ENCODE peak calls at places on chromosome 2, in eight cellular contexts. G is suprapubic skin, N is AG09309, H is endothelial cell, P is HFF-Myc, T is psoas muscle, M is tibial artery, X is uterus. Y is an unnamed sample.

GRCh38 chr2:29462293-29462692 is 347.1 kb downstream of the CLIP4 start:
- DNase-seq in G (no peak), N (no peak), H (no peak), P (no peak), T (no peak), M (no peak), X (no peak), Y (no peak)

GRCh38 chr2:69099541-69099940 is 86.6 kb downstream of the ANTXR1 start:
- DNase-seq in G (no peak), N (no peak), H (no peak), P (no peak), T (no peak), M (no peak), X (no peak), Y (no peak)

GRCh38 chr2:153213022-153213421 is 265.5 kb downstream of the RPRM start:
- DNase-seq in G (no peak), N (no peak), H (no peak), P (no peak), T (no peak), M (no peak), X (no peak), Y (no peak)

GRCh38 chr2:240995041-240995960 is 3.1 kb upstream of the SNED1 start:
- DNase-seq in G (peak), N (no peak), H (no peak), P (no peak), T (peak), M (no peak), X (no peak), Y (no peak)

GRCh38 chr2:20538308-20539132 is 91.6 kb downstream of the RHOB start:
- DNase-seq in G (no peak), N (no peak), H (no peak), P (no peak), T (peak), M (no peak), X (no peak), Y (no peak)

GRCh38 chr2:201058914-201059313 is 12.6 kb downstream of the HYCC2 start:
- DNase-seq in G (no peak), N (no peak), H (no peak), P (no peak), T (no peak), M (no peak), X (no peak), Y (no peak)

GRCh38 chr2:203498161-203498560 is 36.9 kb downstream of the RAPH1 start:
- DNase-seq in G (no peak), N (peak), H (no peak), P (peak), T (no peak), M (no peak), X (no peak), Y (no peak)

GRCh38 chr2:29042581-29043075 is 31.7 kb downstream of the PCARE start:
- DNase-seq in G (no peak), N (no peak), H (no peak), P (no peak), T (no peak), M (no peak), X (peak), Y (no peak)

GRCh38 chr2:96113951-96114350 is 2.4 kb downstream of the ADRA2B start:
- DNase-seq in G (no peak), N (no peak), H (no peak), P (no peak), T (no peak), M (no peak), X (no peak), Y (no peak)

GRCh38 chr2:107290041-107290440 is 404.1 kb upstream of the ST6GAL2 start:
- DNase-seq in G (no peak), N (no peak), H (no peak), P (no peak), T (no peak), M (no peak), X (no peak), Y (no peak)

GRCh38 chr2:170812716-170813585 is 3.7 kb upstream of the GAD1 start:
- DNase-seq in G (no peak), N (peak), H (peak), P (peak), T (no peak), M (no peak), X (peak), Y (peak)
- TF ChIP-seq CTCF in G (peak), N (peak), H (peak), P (peak), T (peak), M (peak), X (peak), Y (peak)

GRCh38 chr2:150544731-150545130 is 57.3 kb upstream of the RND3 start:
- DNase-seq in G (no peak), N (no peak), H (no peak), P (no peak), T (no peak), M (no peak), X (no peak), Y (no peak)

GRCh38 chr2:150549381-150549780 is 61.9 kb upstream of the RND3 start:
- DNase-seq in G (no peak), N (no peak), H (no peak), P (no peak), T (no peak), M (no peak), X (no peak), Y (no peak)

GRCh38 chr2:150545931-150546330 is 58.5 kb upstream of the RND3 start:
- DNase-seq in G (no peak), N (no peak), H (no peak), P (no peak), T (no peak), M (no peak), X (no peak), Y (no peak)

GRCh38 chr2:150552421-150552820 is 65.0 kb upstream of the RND3 start:
- DNase-seq in G (no peak), N (no peak), H (no peak), P (no peak), T (no peak), M (no peak), X (no peak), Y (no peak)

GRCh38 chr2:150548527-150548926 is 61.1 kb upstream of the RND3 start:
- DNase-seq in G (no peak), N (no peak), H (no peak), P (no peak), T (no peak), M (no peak), X (no peak), Y (no peak)
- TF ChIP-seq CTCF in G (no peak), N (peak), H (no peak), P (peak), T (no peak), M (no peak), X (no peak), Y (peak)

DNA sequence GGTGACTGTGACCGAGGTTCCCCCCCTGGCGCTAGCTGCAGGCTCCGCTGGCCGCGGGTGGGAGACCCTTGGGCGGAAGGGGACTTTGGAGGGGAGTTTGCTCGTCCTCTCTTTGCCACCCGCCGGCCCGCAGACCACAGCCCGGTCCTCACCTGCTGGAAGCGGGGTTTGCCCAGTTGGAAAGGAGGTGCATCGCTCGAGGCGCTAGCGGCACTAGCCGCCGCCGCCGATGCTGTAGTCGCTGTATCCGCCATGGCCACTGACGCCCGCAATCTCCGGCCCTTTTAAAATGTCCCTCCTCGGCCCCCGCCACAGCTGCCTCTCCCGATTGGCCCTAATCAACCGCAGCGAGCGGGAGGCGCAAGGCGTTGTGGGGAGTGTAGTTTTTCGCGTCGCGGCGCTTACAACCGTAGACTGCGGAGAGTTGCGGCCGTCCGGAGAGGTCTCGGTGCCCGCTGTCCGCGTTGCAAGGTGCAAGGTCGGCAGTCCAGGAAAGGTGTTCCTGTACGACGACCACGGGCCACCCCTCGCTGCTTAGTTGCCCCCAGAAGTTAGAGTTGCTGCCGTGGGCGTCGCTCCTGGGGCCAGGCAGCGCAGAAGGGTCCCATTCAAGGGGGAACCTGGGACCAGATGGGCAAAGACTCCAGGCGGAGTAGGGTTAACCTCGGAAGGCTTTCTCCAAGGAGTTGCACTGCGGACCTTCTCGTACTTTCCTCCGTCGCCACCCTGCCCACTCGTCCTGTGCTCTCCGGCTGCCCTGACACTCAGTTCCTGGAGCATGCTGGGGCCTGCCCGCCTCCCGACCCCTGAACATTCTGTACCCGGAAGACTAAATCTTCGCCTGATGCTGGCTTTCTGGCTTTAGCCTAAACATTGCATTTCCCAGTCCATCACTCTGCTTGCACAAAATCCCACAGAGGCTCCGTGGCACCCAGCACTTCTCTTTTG is at the start of gene SFXN5:
- DNase-seq in G (peak), N (peak), H (peak), P (peak), T (peak), M (peak), X (peak), Y (peak)
- TF ChIP-seq CTCF in G (peak), N (peak), H (no peak), P (no peak), T (peak), M (peak), X (no peak), Y (no peak)

GRCh38 chr2:230762317-230762896 is 49.8 kb downstream of the CAB39 start:
- DNase-seq in G (no peak), N (no peak), H (peak), P (no peak), T (no peak), M (no peak), X (no peak), Y (peak)
- TF ChIP-seq CTCF in G (no peak), N (peak), H (peak), P (peak), T (peak), M (no peak), X (no peak), Y (peak)

GRCh38 chr2:128466377-128467175 is 147.9 kb upstream of the HS6ST1 start:
- DNase-seq in G (peak), N (no peak), H (no peak), P (no peak), T (peak), M (peak), X (no peak), Y (no peak)

GRCh38 chr2:128469875-128470274 is 151.2 kb upstream of the HS6ST1 start:
- DNase-seq in G (peak), N (no peak), H (no peak), P (no peak), T (no peak), M (no peak), X (no peak), Y (no peak)

GRCh38 chr2:128468186-128468585 is 149.5 kb upstream of the HS6ST1 start:
- DNase-seq in G (peak), N (no peak), H (no peak), P (no peak), T (no peak), M (no peak), X (no peak), Y (no peak)

GRCh38 chr2:128467321-128467901 is 148.7 kb upstream of the HS6ST1 start:
- DNase-seq in G (no peak), N (no peak), H (no peak), P (no peak), T (no peak), M (no peak), X (no peak), Y (no peak)

DNA sequence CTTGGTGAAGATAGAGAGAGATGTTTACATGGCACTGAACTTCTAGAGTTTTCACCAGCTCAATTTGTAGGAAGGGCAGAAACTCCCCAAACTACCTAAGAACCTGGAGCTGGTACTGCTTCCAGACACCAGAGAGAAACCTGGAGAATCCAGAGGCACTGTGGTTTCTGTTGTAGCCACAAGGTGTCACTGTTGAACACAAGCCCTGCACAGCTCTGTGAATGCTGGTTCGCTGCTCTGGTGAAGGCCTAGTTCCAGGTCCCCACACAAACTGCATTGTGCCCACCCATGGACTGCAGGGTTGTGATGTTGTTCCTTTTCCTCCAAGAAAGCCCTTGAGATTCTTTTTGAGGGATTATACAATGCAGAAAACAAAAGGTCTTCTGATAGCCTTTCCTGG is 150.5 kb upstream of the HS6ST1 start:
- DNase-seq in G (peak), N (no peak), H (no peak), P (no peak), T (no peak), M (no peak), X (no peak), Y (no peak)
- TF ChIP-seq CTCF in G (peak), N (peak), H (peak), P (peak), T (peak), M (no peak), X (no peak), Y (no peak)

GRCh38 chr2:126835261-126835660 is 63.4 kb upstream of the TEX51 start:
- DNase-seq in G (no peak), N (no peak), H (no peak), P (no peak), T (no peak), M (no peak), X (no peak), Y (no peak)
- TF ChIP-seq CTCF in G (no peak), N (no peak), H (no peak), P (no peak), T (no peak), M (no peak), X (no peak), Y (no peak)

GRCh38 chr2:18690342-18690741 is 101.0 kb upstream of the NT5C1B start:
- DNase-seq in G (no peak), N (no peak), H (peak), P (no peak), T (no peak), M (no peak), X (no peak), Y (no peak)
- TF ChIP-seq CTCF in G (no peak), N (peak), H (peak), P (peak), T (no peak), M (no peak), X (no peak), Y (no peak)

GRCh38 chr2:219140726-219141125 is 19.9 kb downstream of the NHEJ1 start:
- DNase-seq in G (no peak), N (no peak), H (no peak), P (no peak), T (no peak), M (no peak), X (no peak), Y (no peak)

GRCh38 chr2:219142329-219142728 is 18.3 kb downstream of the NHEJ1 start:
- DNase-seq in G (no peak), N (peak), H (no peak), P (peak), T (peak), M (peak), X (no peak), Y (no peak)
- TF ChIP-seq CTCF in G (no peak), N (peak), H (no peak), P (peak), T (no peak), M (peak), X (no peak), Y (no peak)

DNA sequence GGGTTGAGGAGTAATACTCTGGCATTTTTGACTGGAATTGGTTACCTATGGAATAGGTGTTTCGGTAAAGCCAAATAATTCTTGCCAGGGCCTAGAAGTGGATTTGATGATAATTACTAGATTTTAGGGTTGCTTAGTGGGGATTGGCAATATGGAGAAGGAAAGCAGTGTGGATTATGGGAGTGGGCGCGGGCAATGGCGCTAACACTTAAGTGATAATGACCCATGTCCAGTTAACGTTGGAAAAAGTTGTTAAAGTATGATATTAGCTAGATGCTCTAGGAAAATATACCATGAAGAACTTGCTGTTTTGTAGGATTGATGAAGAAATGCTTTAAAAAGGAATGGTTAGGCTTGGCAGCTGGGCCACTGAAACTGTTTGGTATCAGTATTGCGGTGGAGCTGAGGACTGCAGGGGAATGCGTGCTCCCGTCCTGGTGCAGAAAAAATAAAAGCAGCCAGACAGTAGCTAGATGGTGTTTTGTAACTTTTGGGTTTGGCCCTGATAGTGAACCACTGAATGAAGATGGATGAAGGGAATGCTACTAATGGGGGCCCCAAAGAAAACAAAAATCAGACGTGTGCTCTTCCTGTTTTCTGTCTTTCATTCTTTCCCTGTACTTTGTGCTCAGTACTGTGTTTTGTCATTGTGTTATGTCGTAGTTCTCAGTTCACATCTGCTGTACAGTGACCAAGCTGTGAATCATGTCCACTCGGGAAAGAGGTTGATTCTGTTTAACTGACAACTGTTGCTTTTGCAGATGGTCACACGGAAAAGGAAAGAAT is 937 bp downstream of the INSIG2 start:
- DNase-seq in G (no peak), N (no peak), H (peak), P (no peak), T (no peak), M (peak), X (peak), Y (peak)
- TF ChIP-seq CTCF in G (peak), N (no peak), H (no peak), P (peak), T (no peak), M (peak), X (peak), Y (no peak)

Y was measured in GM10248.